ENCODE peak calls at places on chromosomes 12 and 14, in six cellular contexts. G is effector memory CD4-positive, alpha-beta T cell; Q is foreskin keratinocyte; S is uterus; Y is lung; H is HepG2. T is an unnamed sample.

GRCh38 chr12:1934831-1935230 is 16.4 kb upstream of the CACNA2D4 start:
- DNase-seq in G (no peak), Q (no peak), S (no peak), Y (no peak), H (no peak), T (no peak)

GRCh38 chr12:123998960-123999359 is 25.9 kb downstream of the ZNF664 start:
- DNase-seq in G (no peak), Q (no peak), S (no peak), Y (no peak), H (no peak), T (no peak)

GRCh38 chr12:75738486-75738885 is 227.1 kb upstream of the KRR1 start:
- DNase-seq in G (no peak), Q (no peak), S (no peak), Y (no peak), H (no peak), T (no peak)

GRCh38 chr12:116048886-116049285 is 228.6 kb downstream of the MED13L start:
- DNase-seq in G (no peak), Q (no peak), S (no peak), Y (no peak), H (no peak), T (no peak)

GRCh38 chr14:72616811-72617210 is 277.1 kb downstream of the DPF3 start:
- DNase-seq in G (no peak), Q (no peak), S (no peak), Y (no peak), H (no peak), T (no peak)

GRCh38 chr12:53984901-53985357 is at the start of gene HOXC10:
- DNase-seq in G (peak; percentile 54), Q (peak; percentile 82), S (peak; percentile 95), Y (peak; percentile 54), H (peak; percentile 53), T (peak; percentile 92)

GRCh38 chr12:124391340-124392261 is 96.7 kb downstream of the RFLNA start:
- DNase-seq in G (peak; percentile 13), Q (peak; percentile 47), S (no peak), Y (peak; percentile 71), H (no peak), T (peak; percentile 55)

GRCh38 chr12:591571-592505 is 71.4 kb downstream of the NINJ2 start:
- DNase-seq in G (no peak), Q (no peak), S (no peak), Y (no peak), H (peak; percentile 24), T (no peak)

GRCh38 chr12:92288533-92288932 is 142.9 kb upstream of the BTG1 start:
- DNase-seq in G (no peak), Q (no peak), S (peak; percentile 43), Y (no peak), H (no peak), T (no peak)

GRCh38 chr14:21069388-21070082 is 569 bp upstream of the ARHGEF40 start:
- DNase-seq in G (no peak), Q (no peak), S (peak; percentile 66), Y (no peak), H (peak; percentile 85), T (peak; percentile 59)

GRCh38 chr14:52546318-52546670 is 6.0 kb downstream of the TXNDC16 start:
- DNase-seq in G (no peak), Q (no peak), S (no peak), Y (no peak), H (no peak), T (no peak)

GRCh38 chr12:30570206-30570890 is 125.3 kb downstream of the IPO8 start:
- DNase-seq in G (no peak), Q (no peak), S (no peak), Y (no peak), H (no peak), T (no peak)

GRCh38 chr12:13250416-13250815 is 53.9 kb downstream of the EMP1 start:
- DNase-seq in G (no peak), Q (peak; percentile 70), S (no peak), Y (no peak), H (no peak), T (no peak)

GRCh38 chr14:64680013-64680674 is 24.1 kb upstream of the PLEKHG3 start:
- DNase-seq in G (no peak), Q (peak; percentile 95), S (peak; percentile 55), Y (no peak), H (no peak), T (peak; percentile 71)

GRCh38 chr12:76300297-76300665 is 47.9 kb downstream of the BBS10 start:
- DNase-seq in G (no peak), Q (no peak), S (no peak), Y (no peak), H (no peak), T (no peak)

GRCh38 chr12:47192046-47192445 is 112.3 kb upstream of the AMIGO2 start:
- DNase-seq in G (no peak), Q (no peak), S (no peak), Y (no peak), H (no peak), T (no peak)

GRCh38 chr12:47190271-47190750 is 110.6 kb upstream of the AMIGO2 start:
- DNase-seq in G (no peak), Q (peak; percentile 86), S (no peak), Y (no peak), H (no peak), T (no peak)

GRCh38 chr12:47188576-47189441 is 109.0 kb upstream of the AMIGO2 start:
- DNase-seq in G (no peak), Q (no peak), S (no peak), Y (no peak), H (no peak), T (no peak)

GRCh38 chr12:47189753-47190152 is 110.0 kb upstream of the AMIGO2 start:
- DNase-seq in G (no peak), Q (no peak), S (no peak), Y (no peak), H (no peak), T (no peak)

DNA sequence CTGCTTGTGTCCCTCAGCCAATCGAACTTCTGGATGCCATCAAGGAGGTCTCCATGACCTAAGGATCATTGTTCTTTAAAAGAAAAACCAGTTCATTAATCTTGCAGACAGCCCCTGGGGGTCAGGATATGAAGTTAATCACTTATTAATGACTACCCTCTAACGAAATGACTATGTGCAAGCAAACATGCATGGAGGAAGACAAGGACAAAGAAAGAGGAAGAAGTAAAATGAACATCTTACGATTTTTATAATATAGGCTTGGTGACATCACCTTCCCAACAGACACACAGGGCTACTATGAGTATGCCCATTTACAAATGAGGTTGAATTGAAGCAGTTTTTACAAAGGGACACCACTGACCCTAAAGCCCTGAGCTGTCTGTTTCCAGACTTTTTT is 111.1 kb upstream of the AMIGO2 start:
- DNase-seq in G (no peak), Q (no peak), S (no peak), Y (no peak), H (no peak), T (no peak)
- H3K4me1 ChIP-seq in G (peaks cover 39% of the 10 kb centered on the region), Q (peaks cover 21% of the 10 kb centered on the region), S (peaks cover 12% of the 10 kb centered on the region), Y (peaks cover 10% of the 10 kb centered on the region), H (no peaks in the 10 kb centered on the region), T (no peaks in the 10 kb centered on the region)

DNA sequence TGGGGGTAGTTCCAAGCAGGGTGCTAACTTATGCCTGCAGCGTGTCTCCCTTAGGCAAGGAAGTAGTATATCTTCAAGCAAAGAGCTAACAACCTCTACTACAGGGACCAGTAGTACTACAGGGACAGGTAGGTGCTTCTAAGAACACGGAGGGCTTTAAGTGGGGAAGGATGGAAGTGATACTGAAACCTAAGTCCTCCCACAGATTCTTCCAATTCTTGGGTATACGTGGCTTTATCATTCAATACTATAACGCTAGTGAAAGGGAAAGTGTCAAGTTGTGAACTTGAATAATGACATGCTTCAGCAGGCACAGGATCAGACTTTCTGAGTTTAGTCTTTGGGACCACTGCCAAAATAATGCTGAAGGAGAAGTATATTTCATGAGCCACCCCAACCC is 241.7 kb downstream of the CEP128 start:
- DNase-seq in G (no peak), Q (no peak), S (no peak), Y (no peak), H (no peak), T (no peak)
- H3K27ac ChIP-seq in G (no peak overlapping the region), Q (no peak overlapping the region), S (no peak overlapping the region), Y (no peak overlapping the region), H (no peak overlapping the region), T (no peak overlapping the region)

DNA sequence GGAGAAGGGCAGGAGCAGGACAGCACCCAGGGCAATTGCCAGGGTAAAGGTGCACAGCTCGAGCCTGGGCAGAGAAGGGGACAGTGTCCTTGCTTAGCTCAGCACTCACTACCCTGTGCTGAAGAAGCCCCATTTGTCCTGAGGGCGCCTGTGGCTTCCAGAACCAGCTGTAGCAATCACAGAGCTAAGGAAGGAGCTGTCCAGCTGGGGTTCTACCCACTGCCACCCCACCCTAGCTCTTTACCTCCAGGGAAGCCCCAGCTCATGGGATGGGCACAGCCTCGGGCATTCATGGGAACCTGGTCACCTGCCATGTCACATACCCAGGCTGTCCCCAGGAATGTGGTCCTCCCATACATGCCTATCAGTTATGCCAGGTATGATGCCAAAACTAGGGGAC is 5.8 kb downstream of the LMBR1L start:
- DNase-seq in G (no peak), Q (no peak), S (no peak), Y (no peak), H (no peak), T (no peak)
- H3K4me1 ChIP-seq in G (peaks cover 14% of the 10 kb centered on the region), Q (peaks cover 13% of the 10 kb centered on the region), S (peaks cover 14% of the 10 kb centered on the region), Y (peaks cover 29% of the 10 kb centered on the region), H (peaks cover 15% of the 10 kb centered on the region), T (no peaks in the 10 kb centered on the region)

GRCh38 chr14:70094631-70095030 is 94.1 kb downstream of the SLC8A3 start:
- DNase-seq in G (no peak), Q (no peak), S (no peak), Y (no peak), H (no peak), T (no peak)

GRCh38 chr14:70094106-70094505 is 94.6 kb downstream of the SLC8A3 start:
- DNase-seq in G (no peak), Q (no peak), S (no peak), Y (no peak), H (no peak), T (no peak)

GRCh38 chr14:70098257-70098809 is 90.4 kb downstream of the SLC8A3 start:
- DNase-seq in G (no peak), Q (no peak), S (no peak), Y (no peak), H (no peak), T (no peak)

GRCh38 chr14:70097576-70098256 is 91.0 kb downstream of the SLC8A3 start:
- DNase-seq in G (no peak), Q (no peak), S (no peak), Y (peak; percentile 45), H (no peak), T (no peak)

DNA sequence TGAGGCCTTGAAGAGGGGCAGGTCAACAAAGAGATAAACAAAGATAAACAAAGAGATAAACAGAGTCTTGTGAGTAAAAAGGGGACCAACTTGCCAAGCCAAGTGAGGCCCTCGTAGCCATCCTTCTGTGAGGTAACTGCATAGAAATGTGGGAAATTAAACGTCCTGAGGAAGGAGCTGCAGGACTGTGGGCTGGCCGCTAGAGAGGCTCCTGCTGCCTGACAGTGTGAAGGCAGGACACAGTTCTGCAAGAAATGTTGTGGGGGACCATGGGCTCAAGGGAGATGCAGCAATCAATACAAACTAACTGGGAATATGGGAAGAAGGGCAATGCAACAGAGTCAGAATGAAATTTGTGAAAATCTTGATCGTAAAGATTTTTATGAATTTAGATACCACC is 91.9 kb downstream of the SLC8A3 start:
- DNase-seq in G (no peak), Q (no peak), S (no peak), Y (no peak), H (peak; percentile 9), T (no peak)
- H3K27ac ChIP-seq in G (no peak overlapping the region), Q (no peak overlapping the region), S (no peak overlapping the region), Y (no peak overlapping the region), H (no peak overlapping the region), T (no peak overlapping the region)